ENCODE peak calls at places on chromosome 11, in six cellular contexts. T, D, A, J, V and H are unnamed samples.

GRCh38 chr11:75585271-75585670 is 23.2 kb downstream of the SERPINH1 start:
- ATAC-seq in T (no peak), D (no peak), A (no peak), J (no peak), V (no peak), H (no peak)

GRCh38 chr11:69382131-69383128 is 88.5 kb downstream of the MYEOV start:
- ATAC-seq in T (peak), D (peak), A (no peak), J (peak), V (peak), H (no peak)

GRCh38 chr11:113161671-113162589 is 152.5 kb upstream of the TTC12 start:
- ATAC-seq in T (no peak), D (peak), A (no peak), J (no peak), V (peak), H (no peak)

GRCh38 chr11:66101055-66101454 is 31.0 kb downstream of the PACS1 start:
- ATAC-seq in T (peak), D (no peak), A (peak), J (no peak), V (no peak), H (no peak)

GRCh38 chr11:7511405-7511804 is 2.4 kb upstream of the PPFIBP2 start:
- ATAC-seq in T (no peak), D (peak), A (no peak), J (no peak), V (peak), H (no peak)

GRCh38 chr11:57469268-57469667 is 8.9 kb downstream of the RTN4RL2 start:
- ATAC-seq in T (no peak), D (no peak), A (no peak), J (no peak), V (no peak), H (no peak)

GRCh38 chr11:86615495-86615894 is 56.9 kb downstream of the ME3 start:
- ATAC-seq in T (no peak), D (no peak), A (no peak), J (no peak), V (no peak), H (no peak)

GRCh38 chr11:12705874-12706273 is 31.7 kb downstream of the TEAD1 start:
- ATAC-seq in T (no peak), D (no peak), A (no peak), J (no peak), V (no peak), H (no peak)

GRCh38 chr11:14587203-14587602 is 56.4 kb upstream of the PDE3B start:
- ATAC-seq in T (no peak), D (peak), A (no peak), J (no peak), V (peak), H (no peak)